ENCODE peak calls at places on chromosomes 3 and 15, in five cellular contexts. One of them, this sample, is unnamed.

GRCh38 chr3:193771736-193772135 is 178.7 kb downstream of the OPA1 start:
- DNase-seq in sigmoid colon: no peak
- DNase-seq in WTC11: no peak
- DNase-seq in activated CD8-positive, alpha-beta memory T cell treated with anti-CD3 and anti-CD28 coated beads, Interleukin-2, amount 50 U/mL, for 48 hours: no peak
- DNase-seq in COR-L47: no peak
- DNase-seq in this sample: no peak

GRCh38 chr3:126082334-126083137 is 1.4 kb downstream of the SLC41A3 start:
- DNase-seq in sigmoid colon: no peak
- DNase-seq in activated CD8-positive, alpha-beta memory T cell treated with anti-CD3 and anti-CD28 coated beads, Interleukin-2, amount 50 U/mL, for 48 hours: no peak
- DNase-seq in COR-L47: no peak
- DNase-seq in WTC11: no peak
- DNase-seq in this sample: no peak

GRCh38 chr3:181533811-181534210 is 177.9 kb upstream of the SOX2 start:
- DNase-seq in sigmoid colon: no peak
- DNase-seq in COR-L47: no peak
- DNase-seq in WTC11: no peak
- DNase-seq in activated CD8-positive, alpha-beta memory T cell treated with anti-CD3 and anti-CD28 coated beads, Interleukin-2, amount 50 U/mL, for 48 hours: no peak
- DNase-seq in this sample: no peak

GRCh38 chr3:63724987-63725386 is 72.5 kb downstream of the SNTN start:
- DNase-seq in COR-L47: no peak
- DNase-seq in sigmoid colon: no peak
- DNase-seq in activated CD8-positive, alpha-beta memory T cell treated with anti-CD3 and anti-CD28 coated beads, Interleukin-2, amount 50 U/mL, for 48 hours: no peak
- DNase-seq in WTC11: peak
- DNase-seq in this sample: peak

GRCh38 chr3:58357402-58357801 is 24.7 kb downstream of the PXK start:
- DNase-seq in sigmoid colon: no peak
- DNase-seq in COR-L47: no peak
- DNase-seq in WTC11: no peak
- DNase-seq in activated CD8-positive, alpha-beta memory T cell treated with anti-CD3 and anti-CD28 coated beads, Interleukin-2, amount 50 U/mL, for 48 hours: no peak
- DNase-seq in this sample: no peak

GRCh38 chr3:64824281-64824980 is 136.6 kb upstream of the ADAMTS9 start:
- DNase-seq in activated CD8-positive, alpha-beta memory T cell treated with anti-CD3 and anti-CD28 coated beads, Interleukin-2, amount 50 U/mL, for 48 hours: no peak
- DNase-seq in COR-L47: no peak
- DNase-seq in sigmoid colon: no peak
- DNase-seq in WTC11: no peak
- DNase-seq in this sample: no peak

GRCh38 chr15:52261498-52262242 is 33.9 kb downstream of the MYO5C start:
- DNase-seq in WTC11: peak
- DNase-seq in sigmoid colon: peak
- DNase-seq in COR-L47: peak
- DNase-seq in activated CD8-positive, alpha-beta memory T cell treated with anti-CD3 and anti-CD28 coated beads, Interleukin-2, amount 50 U/mL, for 48 hours: peak
- DNase-seq in this sample: no peak

GRCh38 chr3:79767953-79768282 is at the start of gene ROBO1:
- DNase-seq in COR-L47: no peak
- DNase-seq in sigmoid colon: no peak
- DNase-seq in WTC11: peak
- DNase-seq in activated CD8-positive, alpha-beta memory T cell treated with anti-CD3 and anti-CD28 coated beads, Interleukin-2, amount 50 U/mL, for 48 hours: no peak
- DNase-seq in this sample: peak